ENCODE peak calls at places on chromosomes 1 and 21, in eight cellular contexts. S is hippocampal formation; G is CD4-positive, alpha-beta memory T cell; L is MV-4-11; D is COR-L47; V is GM10248; I is neural progenitor cell; J is sciatic nerve. C is an unnamed sample.

GRCh38 chr1:151370211-151370911 is 2.1 kb downstream of the SELENBP1 start:
- DNase-seq in I (no peak), L (peak; percentile 80), D (no peak), G (no peak), V (no peak), S (no peak), J (peak; percentile 61), C (no peak)

GRCh38 chr1:169692766-169693460 is 18.5 kb downstream of the SELL start:
- DNase-seq in D (no peak), G (peak; percentile 84), J (no peak), L (peak; percentile 61), V (no peak), I (no peak), S (no peak), C (no peak)

GRCh38 chr1:64019818-64020217 is 183.6 kb upstream of the UBE2U start:
- DNase-seq in G (peak; percentile 5), I (peak; percentile 20), S (peak; percentile 46), L (peak; percentile 68), V (peak; percentile 12), J (no peak), D (no peak), C (no peak)

GRCh38 chr1:191343816-191344215 is 814.4 kb upstream of the RGS18 start:
- DNase-seq in L (no peak), J (no peak), G (no peak), S (no peak), I (no peak), V (no peak), D (no peak), C (no peak)

GRCh38 chr1:15946546-15947381 is 29.1 kb downstream of the ZBTB17 start:
- DNase-seq in J (no peak), D (no peak), G (no peak), V (peak; percentile 19), L (no peak), S (no peak), I (no peak), C (no peak)

GRCh38 chr1:118338991-118339390 is 154.0 kb upstream of the SPAG17 start:
- DNase-seq in J (no peak), V (no peak), L (no peak), G (no peak), S (no peak), I (no peak), D (no peak), C (no peak)

GRCh38 chr1:37481289-37482003 is 7.1 kb downstream of the ZC3H12A start:
- DNase-seq in G (peak; percentile 3), V (no peak), S (no peak), D (no peak), L (peak; percentile 71), J (no peak), I (no peak), C (peak; percentile 74)

GRCh38 chr1:186738896-186739295 is 58.7 kb upstream of the PTGS2 start:
- DNase-seq in I (no peak), S (no peak), D (no peak), G (no peak), L (peak; percentile 95), V (peak; percentile 19), J (no peak), C (no peak)

GRCh38 chr1:30111431-30111830 is 612.0 kb downstream of the MATN1 start:
- DNase-seq in L (no peak), G (no peak), V (peak; percentile 35), S (no peak), D (peak; percentile 61), J (peak; percentile 65), I (peak; percentile 85), C (no peak)

GRCh38 chr1:43206721-43207228 is 34.6 kb downstream of the CFAP57 start:
- DNase-seq in L (peak; percentile 59), J (no peak), S (no peak), D (no peak), G (no peak), V (no peak), I (peak; percentile 54), C (no peak)

GRCh38 chr1:183155939-183156338 is 30.1 kb upstream of the LAMC2 start:
- DNase-seq in V (no peak), S (no peak), D (no peak), L (no peak), J (no peak), G (no peak), I (no peak), C (no peak)

GRCh38 chr1:91282695-91283420 is 121.8 kb downstream of the HFM1 start:
- DNase-seq in I (peak; percentile 83), L (peak; percentile 32), D (peak; percentile 72), J (peak; percentile 73), G (peak; percentile 33), V (peak; percentile 45), S (peak; percentile 71), C (peak; percentile 79)

GRCh38 chr1:15504436-15504835 is 19.6 kb downstream of the CASP9 start:
- DNase-seq in G (no peak), S (no peak), J (no peak), D (no peak), I (no peak), L (no peak), V (no peak), C (peak; percentile 51)

GRCh38 chr1:102772831-102773230 is 335.5 kb downstream of the COL11A1 start:
- DNase-seq in S (no peak), G (no peak), V (no peak), J (no peak), D (no peak), L (no peak), I (no peak), C (no peak)

GRCh38 chr1:9245230-9245619 is 10.7 kb downstream of the H6PD start:
- DNase-seq in S (no peak), V (no peak), I (no peak), D (no peak), G (no peak), J (no peak), L (no peak), C (no peak)

GRCh38 chr1:22228074-22228473 is 85.2 kb upstream of the WNT4 start:
- DNase-seq in J (no peak), V (no peak), L (no peak), D (no peak), G (no peak), S (no peak), I (no peak), C (no peak)

GRCh38 chr1:203640723-203641523 is 14.3 kb downstream of the ATP2B4 start:
- DNase-seq in I (no peak), V (no peak), D (no peak), G (no peak), L (no peak), J (no peak), S (no peak), C (peak; percentile 14)

GRCh38 chr1:194069168-194069830 is 882.9 kb upstream of the B3GALT2 start:
- DNase-seq in V (no peak), G (no peak), J (no peak), L (peak; percentile 78), S (no peak), D (no peak), I (no peak), C (peak; percentile 79)

GRCh38 chr21:27086630-27087029 is 119.7 kb upstream of the ADAMTS5 start:
- DNase-seq in G (no peak), V (no peak), L (no peak), I (no peak), J (no peak), D (no peak), S (no peak), C (no peak)

GRCh38 chr1:26234644-26235384 is 814 bp downstream of the CEP85 start:
- DNase-seq in I (peak; percentile 85), D (no peak), G (peak; percentile 22), J (no peak), S (no peak), L (peak; percentile 36), V (peak; percentile 28), C (no peak)

GRCh38 chr21:37780991-37781983 is 135.0 kb downstream of the KCNJ6 start:
- DNase-seq in L (no peak), G (no peak), D (no peak), I (no peak), J (no peak), S (no peak), V (no peak), C (no peak)

GRCh38 chr1:153933955-153934354 is 11.2 kb upstream of the GATAD2B start:
- DNase-seq in S (no peak), I (no peak), G (no peak), V (no peak), J (no peak), D (no peak), L (no peak), C (no peak)

GRCh38 chr1:173862769-173863223 is 5.0 kb downstream of the GAS5 start:
- DNase-seq in V (no peak), G (no peak), J (no peak), I (no peak), D (no peak), S (no peak), L (peak; percentile 47), C (no peak)

GRCh38 chr1:228668553-228669400 is 66.5 kb upstream of the RHOU start:
- DNase-seq in I (no peak), J (no peak), D (no peak), V (no peak), S (no peak), L (peak; percentile 80), G (no peak), C (peak; percentile 88)

GRCh38 chr1:175900171-175900570 is 156.8 kb upstream of the TNR start:
- DNase-seq in S (no peak), I (no peak), L (no peak), V (no peak), G (no peak), J (no peak), D (no peak), C (no peak)

GRCh38 chr1:89100366-89100765 is 25.5 kb downstream of the GBP2 start:
- DNase-seq in V (no peak), I (no peak), L (no peak), S (no peak), G (no peak), J (no peak), D (no peak), C (no peak)

GRCh38 chr1:2586154-2587070 is at the start of gene PRXL2B:
- DNase-seq in G (peak; percentile 95), I (peak; percentile 99), V (peak; percentile 99), J (peak; percentile 100), L (peak; percentile 97), S (peak; percentile 97), D (peak; percentile 98), C (peak; percentile 100)

GRCh38 chr1:56911098-56911497 is 54.7 kb downstream of the C8B start:
- DNase-seq in J (no peak), L (peak; percentile 48), I (no peak), V (no peak), G (no peak), S (no peak), D (no peak), C (no peak)

GRCh38 chr1:242017580-242018233 is 18.8 kb upstream of the MAP1LC3C start:
- DNase-seq in L (peak; percentile 34), V (peak; percentile 71), S (peak; percentile 64), I (peak; percentile 66), D (peak; percentile 72), G (peak; percentile 10), J (no peak), C (no peak)

C was measured in posterior vena cava.